ENCODE peak calls at places on chromosomes 7 and 10, in four cellular contexts. L, M, S and V are unnamed samples.

GRCh38 chr10:50857579-50857978 is 27.8 kb downstream of the A1CF start:
- DNase-seq in S (no peak), L (no peak), M (no peak), V (no peak)

GRCh38 chr10:69345402-69345801 is 67.1 kb downstream of the HK1 start:
- DNase-seq in S (no peak), L (no peak), M (no peak), V (no peak)

GRCh38 chr10:8079126-8079525 is 24.6 kb downstream of the GATA3 start:
- DNase-seq in S (no peak), L (no peak), M (no peak), V (no peak)

GRCh38 chr10:70433581-70434280 is 7.8 kb downstream of the NODAL start:
- DNase-seq in S (no peak), M (no peak), L (no peak), V (no peak)

GRCh38 chr7:135710417-135711138 is 17.4 kb downstream of the SLC13A4 start:
- DNase-seq in S (no peak), L (peak), M (no peak), V (no peak)

GRCh38 chr7:130278892-130279690 is 12.4 kb downstream of the CPA2 start:
- DNase-seq in L (no peak), S (no peak), M (no peak), V (no peak)

GRCh38 chr7:44213872-44214595 is 13.3 kb downstream of the YKT6 start:
- DNase-seq in S (no peak), L (peak), M (peak), V (no peak)

GRCh38 chr10:77289790-77290189 is 347.8 kb downstream of the KCNMA1 start:
- DNase-seq in M (no peak), S (no peak), L (no peak), V (no peak)

GRCh38 chr7:134900430-134900876 is 85.9 kb upstream of the AGBL3 start:
- DNase-seq in M (peak), S (no peak), L (no peak), V (no peak)

GRCh38 chr10:47400251-47400650 is 16.2 kb upstream of the ZNF488 start:
- DNase-seq in S (no peak), M (no peak), L (no peak), V (no peak)

GRCh38 chr7:43443380-43443779 is 139.5 kb upstream of the STK17A start:
- DNase-seq in L (no peak), S (no peak), M (no peak), V (no peak)

GRCh38 chr7:12303507-12303906 is 92.4 kb downstream of the TMEM106B start:
- DNase-seq in L (no peak), S (no peak), M (no peak), V (no peak)

GRCh38 chr7:115478426-115478825 is 552.1 kb downstream of the TFEC start:
- DNase-seq in S (no peak), L (no peak), M (no peak), V (no peak)

GRCh38 chr7:34091330-34091917 is 186.1 kb downstream of the BMPER start:
- DNase-seq in M (peak), L (peak), S (no peak), V (no peak)

GRCh38 chr10:7084255-7085005 is 326.4 kb downstream of the SFMBT2 start:
- DNase-seq in L (no peak), S (no peak), M (no peak), V (no peak)

GRCh38 chr10:1034758-1035157 is 9.1 kb upstream of the IDI2 start:
- DNase-seq in S (no peak), L (no peak), M (no peak), V (no peak)

GRCh38 chr10:33643042-33643441 is 308.6 kb upstream of the NRP1 start:
- DNase-seq in S (no peak), L (no peak), M (no peak), V (no peak)

GRCh38 chr7:144835166-144835611 is 664 bp downstream of the TPK1 start:
- DNase-seq in S (peak), M (peak), L (peak), V (no peak)

GRCh38 chr10:95201736-95202135 is 7.7 kb downstream of the ACSM6 start:
- DNase-seq in S (no peak), M (no peak), L (peak), V (no peak)

GRCh38 chr7:151720297-151720696 is 156.6 kb downstream of the PRKAG2 start:
- DNase-seq in M (no peak), S (no peak), L (no peak), V (no peak)

GRCh38 chr10:84925495-84925894 is 597.1 kb downstream of the CCSER2 start:
- DNase-seq in S (no peak), M (no peak), L (no peak), V (no peak)

GRCh38 chr10:101130984-101131961 is at the start of gene TLX1:
- DNase-seq in M (no peak), S (no peak), L (no peak), V (no peak)

GRCh38 chr10:42969147-42969546 is 107.7 kb upstream of the RET start:
- DNase-seq in S (no peak), M (no peak), L (no peak), V (no peak)

GRCh38 chr7:73442222-73442902 is 8.8 kb downstream of the FZD9 start:
- DNase-seq in L (no peak), S (no peak), M (no peak), V (no peak)

GRCh38 chr7:126227055-126227454 is 1025.7 kb downstream of the GRM8 start:
- DNase-seq in S (no peak), M (no peak), L (no peak), V (no peak)

DNA sequence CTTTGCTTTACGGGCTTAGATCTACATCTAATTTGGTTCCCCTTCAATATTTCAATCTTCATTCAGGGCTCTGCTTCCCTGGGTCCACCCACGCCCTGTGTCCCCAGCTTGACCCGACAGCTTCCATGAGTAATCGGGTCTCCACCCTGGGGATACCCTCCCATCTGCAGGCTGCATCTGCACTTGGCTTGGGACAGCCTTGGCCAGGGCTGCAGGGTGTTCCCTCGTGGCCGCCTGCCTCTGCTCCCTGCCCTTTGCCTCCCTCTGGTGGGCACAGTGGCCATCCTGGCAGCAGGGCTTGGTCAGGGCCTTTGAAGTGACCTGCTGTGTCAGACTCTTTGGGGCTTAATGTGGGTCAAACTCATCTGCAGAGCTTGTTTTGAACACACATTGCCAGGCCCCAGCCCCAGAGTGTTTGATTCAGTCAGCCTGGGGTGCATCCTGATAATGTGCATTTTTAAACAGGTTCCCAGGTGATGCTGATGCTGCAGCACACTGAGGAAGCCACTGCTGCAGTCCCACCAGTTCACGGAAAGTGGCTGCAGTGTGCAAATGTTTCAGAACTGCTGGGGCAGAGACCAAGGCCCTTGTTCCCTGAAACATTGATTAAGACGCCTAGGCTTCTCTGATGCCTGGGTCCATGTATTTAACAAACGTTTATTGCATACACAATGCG is 80.7 kb upstream of the SEC61G start:
- DNase-seq in M (no peak), L (peak), S (peak), V (no peak)
- TF ChIP-seq CTCF in M (peak), L (peak), S (peak), V (no peak)

GRCh38 chr7:45924283-45924682 is 3.2 kb upstream of the IGFBP3 start:
- DNase-seq in M (no peak), S (no peak), L (no peak), V (no peak)
- TF ChIP-seq CTCF in M (no peak), S (no peak), L (no peak), V (no peak)

GRCh38 chr10:48447356-48448215 is 141.1 kb downstream of the MAPK8 start:
- DNase-seq in M (no peak), L (no peak), S (no peak), V (no peak)

GRCh38 chr10:48444861-48445841 is 138.7 kb downstream of the MAPK8 start:
- DNase-seq in L (peak), M (no peak), S (no peak), V (no peak)

GRCh38 chr10:48446785-48447184 is 140.3 kb downstream of the MAPK8 start:
- DNase-seq in M (no peak), L (no peak), S (no peak), V (peak)

GRCh38 chr10:48444266-48444665 is 137.8 kb downstream of the MAPK8 start:
- DNase-seq in S (no peak), L (peak), M (no peak), V (no peak)

DNA sequence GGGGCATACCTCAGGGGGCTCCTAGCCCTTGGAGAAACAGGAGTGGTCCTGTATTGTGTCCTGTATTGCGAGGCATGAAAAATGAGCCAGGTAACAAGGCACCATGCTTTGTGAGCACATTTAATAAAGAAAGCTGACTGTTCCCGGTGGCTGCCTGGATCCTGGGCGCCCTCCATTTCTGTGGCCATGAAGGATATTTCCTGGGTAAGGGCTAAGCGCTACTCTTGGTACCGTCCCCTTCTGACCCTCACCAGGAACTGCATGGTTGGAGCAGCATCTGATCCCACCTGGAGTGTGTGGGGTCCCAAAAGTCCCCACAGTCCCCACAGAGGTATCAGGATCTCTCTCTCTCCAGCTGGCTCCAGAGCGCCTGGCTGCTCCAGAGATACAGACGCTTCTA is 139.5 kb downstream of the MAPK8 start:
- DNase-seq in L (no peak), S (no peak), M (no peak), V (no peak)
- TF ChIP-seq CTCF in L (no peak), S (no peak), M (no peak), V (no peak)

GRCh38 chr7:139721844-139722243 is 56.0 kb downstream of the HIPK2 start:
- DNase-seq in L (no peak), S (no peak), M (no peak), V (no peak)

GRCh38 chr7:139722604-139723003 is 55.2 kb downstream of the HIPK2 start:
- DNase-seq in S (no peak), M (no peak), L (no peak), V (no peak)

GRCh38 chr7:139720186-139720585 is 57.6 kb downstream of the HIPK2 start:
- DNase-seq in L (no peak), M (no peak), S (no peak), V (no peak)

GRCh38 chr7:139721417-139721816 is 56.4 kb downstream of the HIPK2 start:
- DNase-seq in L (peak), M (no peak), S (no peak), V (no peak)

GRCh38 chr7:139720705-139721231 is 57.0 kb downstream of the HIPK2 start:
- DNase-seq in L (no peak), M (no peak), S (no peak), V (no peak)
- TF ChIP-seq CTCF in L (no peak), M (no peak), S (no peak), V (peak)

DNA sequence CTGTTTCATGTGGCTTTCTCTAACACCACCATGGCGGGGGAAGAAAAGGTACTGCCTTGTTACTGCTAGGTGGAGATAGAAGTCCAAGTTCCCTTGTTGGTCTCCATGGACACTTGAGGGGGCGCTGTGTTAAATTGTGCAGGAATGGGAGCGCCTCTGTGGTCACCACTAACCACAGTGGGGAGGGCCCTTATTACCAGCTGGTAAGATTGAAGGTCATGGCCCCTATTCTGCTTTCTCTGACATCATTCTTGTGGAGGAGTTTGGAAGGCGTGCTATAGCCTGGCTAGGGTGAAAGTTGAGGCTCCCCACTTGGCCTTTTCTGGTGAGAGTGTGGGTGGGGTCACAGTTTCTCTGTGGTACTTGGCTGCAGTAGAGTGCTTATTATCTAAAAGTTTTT is 14.9 kb upstream of the MXI1 start:
- DNase-seq in L (no peak), M (peak), S (no peak), V (no peak)
- TF ChIP-seq CTCF in L (peak), M (peak), S (peak), V (no peak)

DNA sequence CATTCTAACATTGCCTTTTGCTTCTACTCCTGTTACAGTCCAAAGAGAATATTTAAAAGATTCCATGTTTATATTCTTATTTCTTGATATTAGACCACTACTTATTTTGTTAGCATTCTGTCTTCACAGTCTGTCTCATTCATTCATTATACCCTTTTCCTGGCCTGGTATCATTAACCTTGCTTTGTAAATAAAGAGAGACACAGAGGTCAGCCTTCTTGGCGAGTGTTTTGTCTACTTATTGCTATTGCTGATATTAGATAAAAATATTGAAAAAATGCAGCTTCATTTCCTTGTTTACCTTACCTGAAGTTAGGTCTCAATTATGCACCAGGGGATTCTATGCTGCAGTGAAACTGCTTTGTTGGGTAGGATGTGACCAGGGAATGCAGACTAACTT is 179.2 kb downstream of the NXPH1 start:
- DNase-seq in L (no peak), S (no peak), M (no peak), V (no peak)
- TF ChIP-seq CTCF in L (no peak), S (no peak), M (no peak), V (no peak)

GRCh38 chr10:72061491-72061890 is 26.9 kb downstream of the SPOCK2 start:
- DNase-seq in L (no peak), S (no peak), M (no peak), V (no peak)
- TF ChIP-seq CTCF in L (peak), S (peak), M (peak), V (no peak)

GRCh38 chr7:147984265-147984664 is 606.3 kb upstream of the C7orf33 start:
- DNase-seq in M (no peak), S (no peak), L (no peak), V (no peak)
- TF ChIP-seq CTCF in M (no peak), S (no peak), L (no peak), V (no peak)

DNA sequence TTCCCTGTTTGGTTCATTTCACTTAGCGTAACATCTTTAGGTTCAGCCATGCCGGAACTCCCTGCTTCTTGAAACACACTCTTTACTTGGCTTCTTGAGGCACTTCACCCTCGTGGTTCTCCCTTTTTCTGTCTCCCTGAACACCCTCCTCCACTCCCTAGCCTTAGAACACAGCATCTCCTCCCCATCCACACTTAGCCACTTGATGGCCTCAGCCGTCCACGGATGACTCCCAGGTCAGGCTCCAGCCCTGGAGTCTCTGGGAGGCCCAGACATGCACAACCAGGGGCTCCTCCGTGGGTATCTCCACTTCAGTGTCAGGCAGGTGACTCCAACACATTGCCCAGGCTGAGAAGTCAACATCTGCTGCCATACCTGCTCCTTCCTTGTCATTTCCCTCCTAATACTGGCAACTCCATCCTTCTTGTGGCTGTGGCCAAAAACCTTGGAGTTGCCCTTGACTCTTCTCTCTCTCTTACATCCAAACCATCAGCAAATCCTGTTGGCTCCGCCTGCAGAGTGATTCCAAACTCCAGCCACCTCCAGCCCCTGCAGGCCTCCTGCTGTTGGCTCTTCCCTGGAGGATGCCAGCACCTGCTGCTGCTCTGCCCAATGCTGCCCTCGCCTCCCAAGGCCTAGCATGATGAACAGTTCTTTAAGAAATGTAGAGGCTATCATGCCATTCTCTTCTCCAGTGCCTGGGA is 8.4 kb upstream of the INMT start:
- DNase-seq in L (no peak), M (no peak), S (peak), V (no peak)
- TF ChIP-seq CTCF in L (peak), M (no peak), S (peak), V (no peak)

GRCh38 chr7:137287651-137288258 is 55.8 kb downstream of the PTN start:
- DNase-seq in L (no peak), M (no peak), S (no peak), V (no peak)
- TF ChIP-seq CTCF in L (no peak), M (peak), S (no peak), V (no peak)